ENCODE peak calls at places on chromosomes 4 and X, in seven cellular contexts. One of them, this sample, is unnamed.

GRCh38 chr4:125961626-125962025 is 646.9 kb downstream of the FAT4 start:
- DNase-seq in HCT116: no peak
- DNase-seq in HepG2: no peak
- DNase-seq in K562: no peak
- DNase-seq in GM12878: no peak
- DNase-seq in T47D: no peak
- DNase-seq in H1: no peak
- DNase-seq in this sample: no peak

GRCh38 chr4:5893013-5893580 is at the start of gene CRMP1:
- DNase-seq in HCT116: no peak
- DNase-seq in GM12878: no peak
- DNase-seq in T47D: no peak
- DNase-seq in HepG2: no peak
- DNase-seq in H1: no peak
- DNase-seq in K562: no peak
- DNase-seq in this sample: peak; percentile 97

GRCh38 chr4:164251257-164251656 is 502.7 kb upstream of the SMIM31 start:
- DNase-seq in GM12878: no peak
- DNase-seq in K562: no peak
- DNase-seq in T47D: no peak
- DNase-seq in H1: no peak
- DNase-seq in HepG2: no peak
- DNase-seq in HCT116: no peak
- DNase-seq in this sample: no peak

GRCh38 chr4:6749340-6750171 is 33.0 kb upstream of the KIAA0232 start:
- DNase-seq in K562: peak; percentile 47
- DNase-seq in GM12878: no peak
- DNase-seq in HCT116: peak; percentile 36
- DNase-seq in HepG2: peak; percentile 91
- DNase-seq in T47D: peak; percentile 94
- DNase-seq in H1: no peak
- DNase-seq in this sample: peak; percentile 44

GRCh38 chrX:148620023-148620422 is 119.6 kb downstream of the AFF2 start:
- DNase-seq in HCT116: no peak
- DNase-seq in K562: no peak
- DNase-seq in HepG2: no peak
- DNase-seq in T47D: no peak
- DNase-seq in H1: no peak
- DNase-seq in GM12878: no peak
- DNase-seq in this sample: no peak

GRCh38 chr4:82500106-82500738 is 61.6 kb downstream of the TMEM150C start:
- DNase-seq in GM12878: no peak
- DNase-seq in H1: no peak
- DNase-seq in HepG2: no peak
- DNase-seq in T47D: no peak
- DNase-seq in HCT116: no peak
- DNase-seq in K562: no peak
- DNase-seq in this sample: no peak

GRCh38 chr4:13378973-13379759 is 105.0 kb downstream of the RAB28 start:
- DNase-seq in HCT116: no peak
- DNase-seq in H1: no peak
- DNase-seq in K562: no peak
- DNase-seq in HepG2: no peak
- DNase-seq in T47D: no peak
- DNase-seq in GM12878: peak; percentile 24
- DNase-seq in this sample: no peak

GRCh38 chr4:133592591-133592990 is 443.5 kb downstream of the PCDH10 start:
- DNase-seq in HCT116: no peak
- DNase-seq in H1: no peak
- DNase-seq in HepG2: no peak
- DNase-seq in T47D: no peak
- DNase-seq in GM12878: no peak
- DNase-seq in K562: no peak
- DNase-seq in this sample: no peak

GRCh38 chr4:172826866-172827265 is 341.7 kb upstream of the GALNT7 start:
- DNase-seq in HCT116: no peak
- DNase-seq in GM12878: no peak
- DNase-seq in K562: no peak
- DNase-seq in T47D: no peak
- DNase-seq in H1: no peak
- DNase-seq in HepG2: no peak
- DNase-seq in this sample: no peak

GRCh38 chr4:3253808-3254207 is 4.8 kb downstream of the MSANTD1 start:
- DNase-seq in HCT116: no peak
- DNase-seq in K562: no peak
- DNase-seq in T47D: no peak
- DNase-seq in H1: no peak
- DNase-seq in GM12878: no peak
- DNase-seq in HepG2: no peak
- DNase-seq in this sample: no peak

GRCh38 chr4:13627185-13627605 is 330 bp downstream of the BOD1L1 start:
- DNase-seq in T47D: no peak
- DNase-seq in HCT116: no peak
- DNase-seq in HepG2: no peak
- DNase-seq in GM12878: no peak
- DNase-seq in K562: no peak
- DNase-seq in H1: no peak
- DNase-seq in this sample: no peak

GRCh38 chr4:168028568-168028967 is 63.8 kb upstream of the ANXA10 start:
- DNase-seq in T47D: peak; percentile 69
- DNase-seq in H1: no peak
- DNase-seq in HCT116: peak; percentile 28
- DNase-seq in HepG2: peak; percentile 5
- DNase-seq in K562: no peak
- DNase-seq in GM12878: no peak
- DNase-seq in this sample: peak; percentile 5

GRCh38 chr4:53721276-53721675 is 130.0 kb upstream of the LNX1 start:
- DNase-seq in T47D: no peak
- DNase-seq in HCT116: no peak
- DNase-seq in H1: no peak
- DNase-seq in HepG2: no peak
- DNase-seq in GM12878: no peak
- DNase-seq in K562: no peak
- DNase-seq in this sample: no peak

GRCh38 chr4:7699825-7700224 is 239.8 kb downstream of the AFAP1 start:
- DNase-seq in T47D: no peak
- DNase-seq in H1: no peak
- DNase-seq in GM12878: no peak
- DNase-seq in K562: no peak
- DNase-seq in HCT116: no peak
- DNase-seq in HepG2: no peak
- DNase-seq in this sample: no peak

GRCh38 chrX:54181196-54181953 is 1.7 kb downstream of the FAM120C start:
- DNase-seq in GM12878: no peak
- DNase-seq in HepG2: no peak
- DNase-seq in T47D: no peak
- DNase-seq in HCT116: no peak
- DNase-seq in H1: no peak
- DNase-seq in K562: no peak
- DNase-seq in this sample: no peak

GRCh38 chr4:184816962-184817361 is 8.8 kb downstream of the ACSL1 start:
- DNase-seq in H1: no peak
- DNase-seq in T47D: no peak
- DNase-seq in HCT116: no peak
- DNase-seq in GM12878: no peak
- DNase-seq in HepG2: no peak
- DNase-seq in K562: no peak
- DNase-seq in this sample: no peak

GRCh38 chrX:3582421-3582820 is 131.0 kb downstream of the PRKX start:
- DNase-seq in HCT116: no peak
- DNase-seq in K562: no peak
- DNase-seq in HepG2: no peak
- DNase-seq in T47D: no peak
- DNase-seq in GM12878: no peak
- DNase-seq in H1: no peak
- DNase-seq in this sample: no peak

GRCh38 chrX:40157228-40158035 is 59.7 kb upstream of the BCOR start:
- DNase-seq in K562: no peak
- DNase-seq in H1: no peak
- DNase-seq in HCT116: no peak
- DNase-seq in T47D: no peak
- DNase-seq in GM12878: no peak
- DNase-seq in HepG2: no peak
- DNase-seq in this sample: no peak

GRCh38 chr4:173301518-173302201 is 32.5 kb downstream of the HMGB2 start:
- DNase-seq in K562: peak; percentile 18
- DNase-seq in H1: no peak
- DNase-seq in HepG2: no peak
- DNase-seq in HCT116: peak; percentile 3
- DNase-seq in T47D: peak; percentile 13
- DNase-seq in GM12878: no peak
- DNase-seq in this sample: peak; percentile 24

GRCh38 chr4:111048316-111048715 is 425.4 kb upstream of the PITX2 start:
- DNase-seq in K562: no peak
- DNase-seq in T47D: no peak
- DNase-seq in GM12878: no peak
- DNase-seq in H1: no peak
- DNase-seq in HCT116: no peak
- DNase-seq in HepG2: no peak
- DNase-seq in this sample: no peak

GRCh38 chr4:92303621-92304027 is at the start of gene GRID2:
- DNase-seq in HepG2: no peak
- DNase-seq in K562: no peak
- DNase-seq in H1: no peak
- DNase-seq in GM12878: no peak
- DNase-seq in HCT116: peak; percentile 7
- DNase-seq in T47D: peak; percentile 36
- DNase-seq in this sample: peak; percentile 73

GRCh38 chrX:69232945-69233344 is 67.7 kb upstream of the PJA1 start:
- DNase-seq in K562: no peak
- DNase-seq in GM12878: no peak
- DNase-seq in H1: no peak
- DNase-seq in HepG2: no peak
- DNase-seq in T47D: no peak
- DNase-seq in HCT116: no peak
- DNase-seq in this sample: no peak

GRCh38 chr4:107575243-107575642 is 144.8 kb downstream of the PAPSS1 start:
- DNase-seq in T47D: no peak
- DNase-seq in H1: no peak
- DNase-seq in GM12878: no peak
- DNase-seq in HepG2: no peak
- DNase-seq in HCT116: no peak
- DNase-seq in K562: no peak
- DNase-seq in this sample: no peak

GRCh38 chr4:128571747-128572146 is 237.8 kb upstream of the JADE1 start:
- DNase-seq in K562: no peak
- DNase-seq in GM12878: no peak
- DNase-seq in HCT116: peak; percentile 13
- DNase-seq in H1: no peak
- DNase-seq in HepG2: no peak
- DNase-seq in T47D: no peak
- DNase-seq in this sample: no peak

GRCh38 chrX:14896273-14896672 is 23.1 kb downstream of the MOSPD2 start:
- DNase-seq in GM12878: no peak
- DNase-seq in HepG2: no peak
- DNase-seq in T47D: no peak
- DNase-seq in HCT116: no peak
- DNase-seq in K562: no peak
- DNase-seq in H1: no peak
- DNase-seq in this sample: no peak

GRCh38 chr4:138834029-138834428 is 181.6 kb upstream of the NOCT start:
- DNase-seq in HepG2: no peak
- DNase-seq in H1: no peak
- DNase-seq in HCT116: no peak
- DNase-seq in GM12878: no peak
- DNase-seq in K562: no peak
- DNase-seq in T47D: no peak
- DNase-seq in this sample: no peak

GRCh38 chrX:18101087-18101486 is 119.6 kb downstream of the BEND2 start:
- DNase-seq in T47D: no peak
- DNase-seq in HCT116: no peak
- DNase-seq in H1: no peak
- DNase-seq in GM12878: no peak
- DNase-seq in K562: no peak
- DNase-seq in HepG2: no peak
- DNase-seq in this sample: no peak
- TF ChIP-seq JUND in T47D: no peak
- TF ChIP-seq JUND in HCT116: no peak
- TF ChIP-seq JUND in H1: no peak
- TF ChIP-seq JUND in GM12878: no peak
- TF ChIP-seq JUND in K562: no peak
- TF ChIP-seq JUND in HepG2: no peak
- TF ChIP-seq JUND in this sample: no peak

GRCh38 chr4:154569584-154569983 is 6.8 kb downstream of the FGB start:
- DNase-seq in H1: no peak
- DNase-seq in GM12878: no peak
- DNase-seq in K562: no peak
- DNase-seq in T47D: no peak
- DNase-seq in HCT116: no peak
- DNase-seq in HepG2: no peak
- DNase-seq in this sample: no peak
- TF ChIP-seq JUND in H1: no peak
- TF ChIP-seq JUND in GM12878: no peak
- TF ChIP-seq JUND in K562: no peak
- TF ChIP-seq JUND in T47D: no peak
- TF ChIP-seq JUND in HCT116: no peak
- TF ChIP-seq JUND in HepG2: no peak
- TF ChIP-seq JUND in this sample: no peak

GRCh38 chr4:84855774-84856173 is 110.7 kb downstream of the WDFY3 start:
- DNase-seq in HCT116: no peak
- DNase-seq in K562: no peak
- DNase-seq in HepG2: peak; percentile 18
- DNase-seq in T47D: peak; percentile 11
- DNase-seq in H1: no peak
- DNase-seq in GM12878: no peak
- DNase-seq in this sample: no peak

GRCh38 chr4:84862064-84862463 is 104.4 kb downstream of the WDFY3 start:
- DNase-seq in HCT116: no peak
- DNase-seq in H1: no peak
- DNase-seq in GM12878: no peak
- DNase-seq in T47D: no peak
- DNase-seq in HepG2: no peak
- DNase-seq in K562: no peak
- DNase-seq in this sample: no peak

GRCh38 chr4:84856468-84856867 is 110.0 kb downstream of the WDFY3 start:
- DNase-seq in K562: no peak
- DNase-seq in HepG2: no peak
- DNase-seq in T47D: no peak
- DNase-seq in H1: no peak
- DNase-seq in GM12878: no peak
- DNase-seq in HCT116: no peak
- DNase-seq in this sample: no peak

GRCh38 chr4:84852081-84852480 is 114.4 kb downstream of the WDFY3 start:
- DNase-seq in T47D: peak; percentile 0
- DNase-seq in H1: no peak
- DNase-seq in GM12878: no peak
- DNase-seq in K562: no peak
- DNase-seq in HepG2: no peak
- DNase-seq in HCT116: peak; percentile 22
- DNase-seq in this sample: no peak

GRCh38 chr4:84857296-84857695 is 109.2 kb downstream of the WDFY3 start:
- DNase-seq in T47D: no peak
- DNase-seq in HepG2: no peak
- DNase-seq in H1: no peak
- DNase-seq in HCT116: no peak
- DNase-seq in K562: no peak
- DNase-seq in GM12878: no peak
- DNase-seq in this sample: no peak
- TF ChIP-seq JUND in T47D: no peak
- TF ChIP-seq JUND in HepG2: no peak
- TF ChIP-seq JUND in H1: no peak
- TF ChIP-seq JUND in HCT116: no peak
- TF ChIP-seq JUND in K562: no peak
- TF ChIP-seq JUND in GM12878: no peak
- TF ChIP-seq JUND in this sample: no peak

GRCh38 chrX:149877636-149878035 is 3.3 kb upstream of the MAGEA8 start:
- DNase-seq in T47D: no peak
- DNase-seq in K562: no peak
- DNase-seq in HCT116: no peak
- DNase-seq in GM12878: no peak
- DNase-seq in HepG2: no peak
- DNase-seq in H1: no peak
- DNase-seq in this sample: no peak
- TF ChIP-seq JUND in T47D: no peak
- TF ChIP-seq JUND in K562: peak; percentile 26
- TF ChIP-seq JUND in HCT116: peak; percentile 18
- TF ChIP-seq JUND in GM12878: no peak
- TF ChIP-seq JUND in HepG2: no peak
- TF ChIP-seq JUND in H1: no peak
- TF ChIP-seq JUND in this sample: no peak

This sample was measured in SK-N-SH.